ENCODE peak calls at places on chromosomes 3 and 15, in four cellular contexts. N is Peyer's patch, B is colonic mucosa, M is neural progenitor cell. E is an unnamed sample. For H3K27me3, the result is how much of the 10 kb centered on the place peaks cover.

GRCh38 chr3:48684480-48685143 is 1.1 kb downstream of the NCKIPSD start:
- DNase-seq in N (no peak), B (no peak), M (no peak), E (no peak)

GRCh38 chr15:72983812-72984211 is 68.5 kb upstream of the NEO1 start:
- DNase-seq in N (no peak), B (no peak), M (no peak), E (no peak)

GRCh38 chr3:30437172-30437571 is 169.2 kb upstream of the TGFBR2 start:
- DNase-seq in N (no peak), B (no peak), M (peak), E (no peak)

GRCh38 chr15:68612979-68613740 is 34.4 kb downstream of the CORO2B start:
- DNase-seq in N (no peak), B (no peak), M (peak), E (no peak)

GRCh38 chr3:196207833-196208607 is 3.2 kb downstream of the ZDHHC19 start:
- DNase-seq in N (peak), B (peak), M (peak), E (no peak)

GRCh38 chr15:45637552-45638033 is 2.8 kb downstream of the SQOR start:
- DNase-seq in N (peak), B (peak), M (no peak), E (peak)

GRCh38 chr3:168266335-168266734 is 170.6 kb upstream of the GOLIM4 start:
- DNase-seq in N (no peak), B (no peak), M (no peak), E (no peak)

GRCh38 chr3:140467104-140467577 is 210.7 kb upstream of the TRIM42 start:
- DNase-seq in N (no peak), B (no peak), M (peak), E (no peak)

GRCh38 chr15:70669006-70669602 is 94.3 kb downstream of the UACA start:
- DNase-seq in N (no peak), B (no peak), M (no peak), E (no peak)

GRCh38 chr15:92619380-92620101 is 36.0 kb downstream of the FAM174B start:
- DNase-seq in N (no peak), B (no peak), M (no peak), E (peak)

GRCh38 chr3:30114918-30115317 is 491.5 kb upstream of the TGFBR2 start:
- DNase-seq in N (no peak), B (no peak), M (no peak), E (no peak)

GRCh38 chr15:65832549-65833364 is 36.5 kb upstream of the RAB11A start:
- DNase-seq in N (peak), B (peak), M (peak), E (peak)

GRCh38 chr15:63945005-63945788 is 101.1 kb downstream of the DAPK2 start:
- DNase-seq in N (peak), B (peak), M (peak), E (no peak)

GRCh38 chr3:47433796-47434195 is 41.9 kb downstream of the SCAP start:
- DNase-seq in N (no peak), B (peak), M (no peak), E (no peak)

GRCh38 chr3:113423699-113424098 is 17.6 kb downstream of the CFAP44 start:
- DNase-seq in N (no peak), B (no peak), M (no peak), E (no peak)

GRCh38 chr3:125398952-125399351 is 23.8 kb upstream of the ZNF148 start:
- DNase-seq in N (no peak), B (no peak), M (no peak), E (no peak)

GRCh38 chr15:79310612-79310984 is 314 bp upstream of the TMED3 start:
- DNase-seq in N (no peak), B (no peak), M (no peak), E (no peak)

GRCh38 chr3:124576565-124577493 is 153.4 kb upstream of the UMPS start:
- DNase-seq in N (no peak), B (no peak), M (no peak), E (no peak)

GRCh38 chr3:129005526-129006303 is 4.6 kb downstream of the EFCC1 start:
- DNase-seq in N (no peak), B (peak), M (no peak), E (peak)

GRCh38 chr3:197456271-197457091 is 99.3 kb downstream of the BDH1 start:
- DNase-seq in N (peak), B (peak), M (peak), E (peak)

GRCh38 chr3:24496529-24497482 is 2.2 kb upstream of the THRB start:
- DNase-seq in N (peak), B (peak), M (peak), E (peak)

GRCh38 chr15:30783019-30783418 is 120.7 kb upstream of the FAN1 start:
- DNase-seq in N (no peak), B (no peak), M (no peak), E (no peak)
- TF ChIP-seq CTCF in N (no peak), B (no peak), M (no peak), E (no peak)

GRCh38 chr3:71247221-71247947 is 336.1 kb downstream of the FOXP1 start:
- DNase-seq in N (no peak), B (no peak), M (peak), E (no peak)

GRCh38 chr3:71243230-71243629 is 340.3 kb downstream of the FOXP1 start:
- DNase-seq in N (no peak), B (no peak), M (no peak), E (no peak)

GRCh38 chr3:71245971-71246860 is 337.3 kb downstream of the FOXP1 start:
- DNase-seq in N (no peak), B (no peak), M (peak), E (no peak)

GRCh38 chr3:71244153-71245051 is 339.1 kb downstream of the FOXP1 start:
- DNase-seq in N (no peak), B (no peak), M (peak), E (no peak)

DNA sequence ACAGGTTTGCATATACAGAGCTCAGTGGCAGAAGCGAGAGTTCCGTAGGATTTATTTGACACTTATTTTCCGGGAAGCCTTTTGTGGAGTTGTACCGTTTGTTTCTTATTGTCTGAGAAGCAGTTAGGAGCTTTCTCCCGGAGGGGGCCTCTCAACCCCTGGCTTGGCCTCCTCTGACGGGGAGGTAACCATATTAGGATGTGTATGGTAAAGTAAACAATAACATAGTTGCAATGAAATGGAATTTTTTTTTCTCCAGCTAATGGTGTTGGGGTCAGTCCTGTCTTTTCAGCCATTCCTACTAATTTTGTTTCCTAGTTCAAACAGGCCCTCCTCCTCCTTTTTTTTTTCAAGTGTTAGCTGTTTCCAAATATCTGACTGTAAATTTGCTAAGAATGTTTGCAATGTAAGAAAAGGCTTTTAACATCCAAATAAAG is 338.5 kb downstream of the FOXP1 start:
- DNase-seq in N (no peak), B (no peak), M (peak), E (peak)
- H3K4me3 ChIP-seq in N (no peak), B (no peak), M (peak), E (peak)

GRCh38 chr15:32716960-32717289 is 879 bp upstream of the GREM1 start:
- DNase-seq in N (no peak), B (no peak), M (no peak), E (no peak)
- H3K27me3 ChIP-seq in N (under half), B (under half), M (half or more), E (under half)

DNA sequence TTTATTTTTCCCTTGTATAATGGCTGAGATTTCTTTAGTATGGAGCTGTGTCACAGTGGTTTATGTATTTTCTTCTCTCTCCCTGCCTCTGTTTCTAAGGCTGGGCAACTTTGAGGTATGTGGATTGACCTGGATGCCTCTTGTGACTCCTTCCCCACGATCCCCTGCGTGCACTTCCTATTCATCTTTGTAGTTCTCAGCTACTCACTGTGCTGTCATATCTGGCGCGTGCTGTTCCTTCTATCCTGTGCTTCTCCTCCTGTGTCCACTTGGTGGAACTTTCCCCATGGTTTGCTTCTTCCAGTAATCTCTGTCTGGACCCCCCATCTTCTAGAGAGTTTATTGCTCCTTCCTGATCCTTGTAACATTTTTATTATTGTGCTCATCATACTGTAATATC is 97.3 kb downstream of the AKAP13 start:
- DNase-seq in N (no peak), B (no peak), M (no peak), E (no peak)
- TF ChIP-seq CTCF in N (no peak), B (no peak), M (no peak), E (peak)

GRCh38 chr15:94691169-94691568 is 459.8 kb downstream of the MCTP2 start:
- DNase-seq in N (no peak), B (no peak), M (no peak), E (no peak)

DNA sequence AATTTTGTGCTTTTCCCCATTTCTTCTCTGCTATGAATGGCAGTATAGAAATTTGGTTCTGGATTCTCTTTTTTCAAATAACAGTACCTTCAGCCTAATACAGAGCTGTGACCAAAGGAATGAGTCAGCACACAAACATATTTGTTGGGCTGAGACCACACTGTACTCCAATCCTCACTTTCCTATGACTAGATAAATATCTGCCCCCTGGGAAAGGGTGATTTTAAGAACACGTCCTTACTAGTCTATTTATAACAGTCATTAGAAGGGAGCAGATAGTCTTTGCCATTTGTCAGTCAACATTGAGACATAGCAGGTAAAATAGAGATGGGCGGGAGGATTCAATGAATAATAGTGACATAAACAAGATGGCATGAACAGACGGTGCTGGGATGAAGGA is 461.3 kb downstream of the MCTP2 start:
- DNase-seq in N (no peak), B (no peak), M (no peak), E (no peak)
- H3K4me3 ChIP-seq in N (no peak), B (no peak), M (no peak), E (no peak)

GRCh38 chr3:18233987-18234716 is 191.0 kb downstream of the SATB1 start:
- DNase-seq in N (no peak), B (no peak), M (peak), E (no peak)
- H3K27me3 ChIP-seq in N (under half), B (under half), M (half or more), E (under half)

E was measured in AG04450.